ENCODE peak calls at places on chromosomes 16 and 17, in eight cellular contexts. K is mesothelial cell of epicardium; L is stimulated activated CD4-positive, alpha-beta T cell treated with anti-CD3 and anti-CD28 coated beads, Interleukin-15, amount 100 ng/mL, for 24 hours; A is fibroblast of mammary gland; R is GM03348; B is activated naive CD4-positive, alpha-beta T cell; Z is Kasumi-1; G is NCI-H1436 treated with DMSO at 0.1 percent for 48 hours. O is an unnamed sample.

GRCh38 chr16:79393121-79393520 is 207.4 kb downstream of the MAF start:
- DNase-seq in A (no peak), L (no peak), B (no peak), G (no peak), K (peak; percentile 45), Z (no peak), R (no peak), O (no peak)

GRCh38 chr17:42131971-42132370 is 9.4 kb downstream of the HSPB9 start:
- DNase-seq in B (no peak), K (no peak), A (no peak), L (no peak), G (no peak), R (no peak), Z (peak; percentile 83), O (no peak)

GRCh38 chr16:69112285-69113129 is 7.1 kb downstream of the HAS3 start:
- DNase-seq in L (peak; percentile 78), G (no peak), R (peak; percentile 80), Z (peak; percentile 46), B (peak; percentile 35), A (peak; percentile 53), K (peak; percentile 52), O (no peak)

GRCh38 chr17:4101127-4101798 is 41.6 kb downstream of the ZZEF1 start:
- DNase-seq in R (peak; percentile 30), B (no peak), A (no peak), Z (no peak), L (no peak), G (no peak), K (no peak), O (no peak)

GRCh38 chr16:1258906-1259759 is 3.3 kb downstream of the TPSD1 start:
- DNase-seq in Z (no peak), K (no peak), A (no peak), R (no peak), L (no peak), G (no peak), B (no peak), O (no peak)

GRCh38 chr16:4306439-4307214 is 9.2 kb upstream of the GLIS2 start:
- DNase-seq in Z (no peak), B (peak; percentile 30), A (no peak), G (no peak), L (peak; percentile 49), R (no peak), K (no peak), O (no peak)

GRCh38 chr16:59470556-59470955 is 736.4 kb upstream of the GOT2 start:
- DNase-seq in K (no peak), A (no peak), Z (no peak), R (no peak), B (no peak), L (no peak), G (no peak), O (no peak)

GRCh38 chr17:75876190-75876937 is 2.0 kb downstream of the TRIM47 start:
- DNase-seq in G (no peak), B (peak; percentile 67), Z (peak; percentile 21), K (no peak), R (no peak), L (peak; percentile 82), A (no peak), O (no peak)

GRCh38 chr16:50531901-50532300 is 16.3 kb upstream of the NKD1 start:
- DNase-seq in L (no peak), A (no peak), Z (no peak), G (no peak), B (no peak), K (peak; percentile 19), R (no peak), O (no peak)

GRCh38 chr16:53955221-53955875 is 251.4 kb downstream of the FTO start:
- DNase-seq in K (no peak), L (no peak), A (no peak), R (no peak), Z (no peak), G (no peak), B (no peak), O (no peak)

GRCh38 chr16:69555437-69555836 is 10.3 kb upstream of the NFAT5 start:
- DNase-seq in L (no peak), G (no peak), R (no peak), Z (peak; percentile 45), A (no peak), K (no peak), B (no peak), O (no peak)

GRCh38 chr16:25481636-25482035 is 210.1 kb upstream of the HS3ST4 start:
- DNase-seq in L (no peak), A (no peak), K (no peak), B (no peak), Z (no peak), R (no peak), G (no peak), O (no peak)

GRCh38 chr17:4584125-4584834 is at the start of gene SMTNL2:
- DNase-seq in A (no peak), B (no peak), G (no peak), K (peak; percentile 79), Z (no peak), L (peak; percentile 35), R (peak; percentile 41), O (peak; percentile 91)

GRCh38 chr17:77796201-77796860 is 162.2 kb upstream of the TNRC6C start:
- DNase-seq in Z (no peak), K (no peak), G (no peak), B (no peak), R (peak; percentile 87), A (peak; percentile 22), L (no peak), O (no peak)